ENCODE peak calls at places on chromosomes 7 and 10, in seven cellular contexts. One of them, this sample, is unnamed.
A peak's percentile ranks its signal among the peaks of the same experiment; 100 is the strongest.

GRCh38 chr7:116538138-116538537 is 13.3 kb downstream of the CAV1 start:
- DNase-seq in aorta: no peak
- DNase-seq in neural progenitor cell: no peak
- DNase-seq in GM23338: no peak
- DNase-seq in CD8-positive, alpha-beta T cell: no peak
- DNase-seq in psoas muscle: no peak
- DNase-seq in GM23248: no peak
- DNase-seq in this sample: no peak

GRCh38 chr10:34816067-34817002 is 1.2 kb upstream of the PARD3 start:
- DNase-seq in aorta: no peak
- DNase-seq in neural progenitor cell: peak; percentile 43
- DNase-seq in GM23338: peak; percentile 56
- DNase-seq in CD8-positive, alpha-beta T cell: no peak
- DNase-seq in psoas muscle: no peak
- DNase-seq in GM23248: peak; percentile 60
- DNase-seq in this sample: peak; percentile 46

GRCh38 chr7:158957921-158958471 is 101.6 kb downstream of the DYNC2I1 start:
- DNase-seq in aorta: no peak
- DNase-seq in neural progenitor cell: no peak
- DNase-seq in GM23338: peak; percentile 63
- DNase-seq in CD8-positive, alpha-beta T cell: peak; percentile 54
- DNase-seq in psoas muscle: no peak
- DNase-seq in GM23248: no peak
- DNase-seq in this sample: peak; percentile 90

GRCh38 chr10:79542619-79543018 is 17.6 kb downstream of the SFTPA2 start:
- DNase-seq in aorta: no peak
- DNase-seq in neural progenitor cell: no peak
- DNase-seq in GM23338: no peak
- DNase-seq in CD8-positive, alpha-beta T cell: no peak
- DNase-seq in psoas muscle: no peak
- DNase-seq in GM23248: no peak
- DNase-seq in this sample: no peak

GRCh38 chr7:32088336-32088975 is 18.2 kb upstream of the PDE1C start:
- DNase-seq in aorta: no peak
- DNase-seq in neural progenitor cell: peak; percentile 30
- DNase-seq in GM23338: no peak
- DNase-seq in CD8-positive, alpha-beta T cell: no peak
- DNase-seq in psoas muscle: no peak
- DNase-seq in GM23248: no peak
- DNase-seq in this sample: no peak

GRCh38 chr10:96873086-96873485 is 41.0 kb downstream of the LCOR start:
- DNase-seq in aorta: no peak
- DNase-seq in neural progenitor cell: no peak
- DNase-seq in GM23338: no peak
- DNase-seq in CD8-positive, alpha-beta T cell: no peak
- DNase-seq in psoas muscle: no peak
- DNase-seq in GM23248: no peak
- DNase-seq in this sample: no peak

GRCh38 chr7:92727755-92728154 is 108.6 kb downstream of the CDK6 start:
- DNase-seq in aorta: no peak
- DNase-seq in neural progenitor cell: no peak
- DNase-seq in GM23338: no peak
- DNase-seq in CD8-positive, alpha-beta T cell: no peak
- DNase-seq in psoas muscle: no peak
- DNase-seq in GM23248: peak; percentile 75
- DNase-seq in this sample: no peak

GRCh38 chr7:110595694-110596093 is 495.2 kb upstream of the LRRN3 start:
- DNase-seq in aorta: no peak
- DNase-seq in neural progenitor cell: peak; percentile 8
- DNase-seq in GM23338: no peak
- DNase-seq in CD8-positive, alpha-beta T cell: no peak
- DNase-seq in psoas muscle: no peak
- DNase-seq in GM23248: no peak
- DNase-seq in this sample: no peak

GRCh38 chr7:46259947-46260346 is 338.9 kb upstream of the IGFBP3 start:
- DNase-seq in aorta: no peak
- DNase-seq in neural progenitor cell: no peak
- DNase-seq in GM23338: no peak
- DNase-seq in CD8-positive, alpha-beta T cell: no peak
- DNase-seq in psoas muscle: no peak
- DNase-seq in GM23248: no peak
- DNase-seq in this sample: no peak

GRCh38 chr7:78176186-78176585 is 377.6 kb downstream of the PHTF2 start:
- DNase-seq in aorta: no peak
- DNase-seq in neural progenitor cell: no peak
- DNase-seq in GM23338: no peak
- DNase-seq in CD8-positive, alpha-beta T cell: no peak
- DNase-seq in psoas muscle: no peak
- DNase-seq in GM23248: peak; percentile 49
- DNase-seq in this sample: no peak

GRCh38 chr10:98482096-98482495 is 35.4 kb upstream of the HPS1 start:
- DNase-seq in aorta: no peak
- DNase-seq in neural progenitor cell: no peak
- DNase-seq in GM23338: no peak
- DNase-seq in CD8-positive, alpha-beta T cell: no peak
- DNase-seq in psoas muscle: no peak
- DNase-seq in GM23248: no peak
- DNase-seq in this sample: no peak

GRCh38 chr7:66352071-66352470 is 146.9 kb downstream of the TPST1 start:
- DNase-seq in aorta: no peak
- DNase-seq in neural progenitor cell: peak; percentile 56
- DNase-seq in GM23338: peak; percentile 68
- DNase-seq in CD8-positive, alpha-beta T cell: no peak
- DNase-seq in psoas muscle: no peak
- DNase-seq in GM23248: peak; percentile 37
- DNase-seq in this sample: no peak

GRCh38 chr7:151137841-151138540 is 29.5 kb downstream of the GBX1 start:
- DNase-seq in aorta: peak; percentile 50
- DNase-seq in neural progenitor cell: no peak
- DNase-seq in GM23338: peak; percentile 40
- DNase-seq in CD8-positive, alpha-beta T cell: no peak
- DNase-seq in psoas muscle: no peak
- DNase-seq in GM23248: no peak
- DNase-seq in this sample: no peak

GRCh38 chr7:88881136-88881535 is 85.6 kb upstream of the TEX47 start:
- DNase-seq in aorta: no peak
- DNase-seq in neural progenitor cell: no peak
- DNase-seq in GM23338: no peak
- DNase-seq in CD8-positive, alpha-beta T cell: no peak
- DNase-seq in psoas muscle: no peak
- DNase-seq in GM23248: no peak
- DNase-seq in this sample: no peak

GRCh38 chr10:126423779-126424491 is 35.7 kb upstream of the ADAM12 start:
- DNase-seq in aorta: no peak
- DNase-seq in neural progenitor cell: no peak
- DNase-seq in GM23338: no peak
- DNase-seq in CD8-positive, alpha-beta T cell: no peak
- DNase-seq in psoas muscle: no peak
- DNase-seq in GM23248: no peak
- DNase-seq in this sample: peak; percentile 1

GRCh38 chr7:87899258-87899657 is 23.0 kb downstream of the DBF4 start:
- DNase-seq in aorta: no peak
- DNase-seq in neural progenitor cell: no peak
- DNase-seq in GM23338: no peak
- DNase-seq in CD8-positive, alpha-beta T cell: no peak
- DNase-seq in psoas muscle: no peak
- DNase-seq in GM23248: no peak
- DNase-seq in this sample: no peak

GRCh38 chr10:423167-423566 is 266.3 kb downstream of the DIP2C start:
- DNase-seq in aorta: no peak
- DNase-seq in neural progenitor cell: no peak
- DNase-seq in GM23338: no peak
- DNase-seq in CD8-positive, alpha-beta T cell: no peak
- DNase-seq in psoas muscle: no peak
- DNase-seq in GM23248: no peak
- DNase-seq in this sample: no peak

GRCh38 chr7:135729230-135729629 is 1.2 kb upstream of the SLC13A4 start:
- DNase-seq in aorta: no peak
- DNase-seq in neural progenitor cell: no peak
- DNase-seq in GM23338: no peak
- DNase-seq in CD8-positive, alpha-beta T cell: no peak
- DNase-seq in psoas muscle: no peak
- DNase-seq in GM23248: peak; percentile 43
- DNase-seq in this sample: no peak

GRCh38 chr7:33486626-33487025 is 357.3 kb downstream of the BBS9 start:
- DNase-seq in aorta: no peak
- DNase-seq in neural progenitor cell: no peak
- DNase-seq in GM23338: no peak
- DNase-seq in CD8-positive, alpha-beta T cell: no peak
- DNase-seq in psoas muscle: no peak
- DNase-seq in GM23248: no peak
- DNase-seq in this sample: no peak

GRCh38 chr10:12981570-12981969 is 19.9 kb downstream of the CCDC3 start:
- DNase-seq in aorta: no peak
- DNase-seq in neural progenitor cell: no peak
- DNase-seq in GM23338: no peak
- DNase-seq in CD8-positive, alpha-beta T cell: no peak
- DNase-seq in psoas muscle: no peak
- DNase-seq in GM23248: peak; percentile 4
- DNase-seq in this sample: no peak

GRCh38 chr10:61302124-61302523 is 151.1 kb downstream of the TMEM26 start:
- DNase-seq in aorta: no peak
- DNase-seq in neural progenitor cell: no peak
- DNase-seq in GM23338: no peak
- DNase-seq in CD8-positive, alpha-beta T cell: no peak
- DNase-seq in psoas muscle: no peak
- DNase-seq in GM23248: peak; percentile 63
- DNase-seq in this sample: no peak

GRCh38 chr10:111087968-111088505 is 11.2 kb downstream of the ADRA2A start:
- DNase-seq in aorta: no peak
- DNase-seq in neural progenitor cell: no peak
- DNase-seq in GM23338: no peak
- DNase-seq in CD8-positive, alpha-beta T cell: peak; percentile 25
- DNase-seq in psoas muscle: no peak
- DNase-seq in GM23248: no peak
- DNase-seq in this sample: no peak

GRCh38 chr10:115826391-115826790 is 446.6 kb downstream of the GFRA1 start:
- DNase-seq in aorta: no peak
- DNase-seq in neural progenitor cell: no peak
- DNase-seq in GM23338: no peak
- DNase-seq in CD8-positive, alpha-beta T cell: no peak
- DNase-seq in psoas muscle: no peak
- DNase-seq in GM23248: peak; percentile 35
- DNase-seq in this sample: no peak

GRCh38 chr10:4183761-4184261 is 398.8 kb upstream of the KLF6 start:
- DNase-seq in aorta: no peak
- DNase-seq in neural progenitor cell: no peak
- DNase-seq in GM23338: no peak
- DNase-seq in CD8-positive, alpha-beta T cell: no peak
- DNase-seq in psoas muscle: no peak
- DNase-seq in GM23248: no peak
- DNase-seq in this sample: no peak

GRCh38 chr10:4034907-4035581 is 250.0 kb upstream of the KLF6 start:
- DNase-seq in aorta: no peak
- DNase-seq in neural progenitor cell: no peak
- DNase-seq in GM23338: no peak
- DNase-seq in CD8-positive, alpha-beta T cell: peak; percentile 50
- DNase-seq in psoas muscle: no peak
- DNase-seq in GM23248: peak; percentile 69
- DNase-seq in this sample: peak; percentile 73

GRCh38 chr7:123241809-123242208 is 42.0 kb upstream of the SLC13A1 start:
- DNase-seq in aorta: no peak
- DNase-seq in neural progenitor cell: no peak
- DNase-seq in GM23338: no peak
- DNase-seq in CD8-positive, alpha-beta T cell: no peak
- DNase-seq in psoas muscle: no peak
- DNase-seq in GM23248: no peak
- DNase-seq in this sample: no peak

GRCh38 chr10:24639124-24639523 is 84.6 kb downstream of the ARHGAP21 start:
- DNase-seq in aorta: no peak
- DNase-seq in neural progenitor cell: no peak
- DNase-seq in GM23338: no peak
- DNase-seq in CD8-positive, alpha-beta T cell: no peak
- DNase-seq in psoas muscle: no peak
- DNase-seq in GM23248: no peak
- DNase-seq in this sample: no peak
- H3K27ac ChIP-seq in aorta: no peak overlapping the region
- H3K27ac ChIP-seq in neural progenitor cell: no peak overlapping the region
- H3K27ac ChIP-seq in GM23338: no peak overlapping the region
- H3K27ac ChIP-seq in CD8-positive, alpha-beta T cell: no peak overlapping the region
- H3K27ac ChIP-seq in psoas muscle: no peak overlapping the region
- H3K27ac ChIP-seq in GM23248: no peak overlapping the region
- H3K27ac ChIP-seq in this sample: no peak overlapping the region

DNA sequence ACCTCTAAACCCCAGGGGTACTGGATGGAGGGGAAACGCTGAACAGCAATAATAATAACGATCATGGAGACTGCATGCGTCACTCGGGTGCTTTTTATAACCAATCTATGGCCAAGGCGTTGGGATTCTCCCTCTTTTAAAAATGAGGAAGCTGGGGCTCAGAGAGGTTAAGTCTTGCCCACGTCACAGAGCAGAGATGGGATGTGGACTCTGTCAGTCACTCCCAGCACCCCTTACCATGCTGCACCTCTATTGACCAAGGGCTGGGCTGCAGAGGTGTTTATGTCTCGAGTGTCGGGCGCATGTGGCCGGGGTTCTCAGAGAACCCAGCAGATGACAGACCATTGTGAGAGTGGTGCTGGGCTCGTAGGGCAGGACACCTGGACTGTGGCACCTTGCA is 129.9 kb downstream of the CDH23 start:
- DNase-seq in aorta: no peak
- DNase-seq in neural progenitor cell: no peak
- DNase-seq in GM23338: no peak
- DNase-seq in CD8-positive, alpha-beta T cell: no peak
- DNase-seq in psoas muscle: no peak
- DNase-seq in GM23248: no peak
- DNase-seq in this sample: no peak
- H3K4me3 ChIP-seq in aorta: no peak overlapping the region
- H3K4me3 ChIP-seq in neural progenitor cell: no peak overlapping the region
- H3K4me3 ChIP-seq in GM23338: no peak overlapping the region
- H3K4me3 ChIP-seq in CD8-positive, alpha-beta T cell: no peak overlapping the region
- H3K4me3 ChIP-seq in psoas muscle: no peak overlapping the region
- H3K4me3 ChIP-seq in GM23248: no peak overlapping the region
- H3K4me3 ChIP-seq in this sample: no peak overlapping the region

GRCh38 chr10:71232089-71232998 is 20.0 kb downstream of the UNC5B start:
- DNase-seq in aorta: peak; percentile 93
- DNase-seq in neural progenitor cell: no peak
- DNase-seq in GM23338: no peak
- DNase-seq in CD8-positive, alpha-beta T cell: no peak
- DNase-seq in psoas muscle: peak; percentile 84
- DNase-seq in GM23248: peak; percentile 67
- DNase-seq in this sample: no peak
- H3K27ac ChIP-seq in aorta: no peak overlapping the region
- H3K27ac ChIP-seq in neural progenitor cell: no peak overlapping the region
- H3K27ac ChIP-seq in GM23338: no peak overlapping the region
- H3K27ac ChIP-seq in CD8-positive, alpha-beta T cell: no peak overlapping the region
- H3K27ac ChIP-seq in psoas muscle: peak overlapping the region; percentile 82
- H3K27ac ChIP-seq in GM23248: no peak overlapping the region
- H3K27ac ChIP-seq in this sample: no peak overlapping the region

DNA sequence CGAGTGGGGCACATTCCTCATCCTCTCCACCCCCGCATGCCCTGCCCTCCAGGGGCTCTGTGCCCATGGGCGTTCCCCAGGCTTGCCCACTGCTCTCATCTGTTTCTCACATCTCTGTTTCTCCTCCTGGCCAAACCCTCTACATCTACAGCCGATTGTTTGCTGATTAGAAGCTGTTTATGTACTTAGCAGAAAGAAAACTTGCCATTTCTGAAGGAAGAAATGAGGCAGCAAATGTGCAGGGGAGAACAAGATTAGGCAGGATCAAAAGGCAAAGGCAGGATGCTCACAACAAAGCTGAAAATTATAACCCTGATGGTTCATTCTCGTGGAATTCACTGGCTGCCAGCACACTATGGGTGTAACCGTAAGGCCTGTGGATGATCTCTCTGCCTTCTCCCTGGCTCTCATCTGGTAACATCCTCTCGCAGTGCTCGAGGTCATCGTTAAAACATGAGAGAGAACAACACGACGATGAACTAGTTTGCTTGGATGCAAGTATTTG is 111.6 kb upstream of the KLF14 start:
- DNase-seq in aorta: no peak
- DNase-seq in neural progenitor cell: no peak
- DNase-seq in GM23338: no peak
- DNase-seq in CD8-positive, alpha-beta T cell: no peak
- DNase-seq in psoas muscle: no peak
- DNase-seq in GM23248: peak; percentile 97
- DNase-seq in this sample: no peak
- H3K4me3 ChIP-seq in aorta: no peak overlapping the region
- H3K4me3 ChIP-seq in neural progenitor cell: no peak overlapping the region
- H3K4me3 ChIP-seq in GM23338: no peak overlapping the region
- H3K4me3 ChIP-seq in CD8-positive, alpha-beta T cell: no peak overlapping the region
- H3K4me3 ChIP-seq in psoas muscle: no peak overlapping the region
- H3K4me3 ChIP-seq in GM23248: peak overlapping the region; percentile 51
- H3K4me3 ChIP-seq in this sample: no peak overlapping the region